ENCODE peak calls at places on chromosomes 11 and 22, in four cellular contexts. Y is foreskin fibroblast, N is coronary artery, L is AG04450. O is an unnamed sample.
A peak's percentile ranks its signal among the peaks of the same experiment; 100 is the strongest.

GRCh38 chr11:12272821-12273617 is 104.4 kb upstream of the PARVA start:
- DNase-seq in Y (peak; percentile 19), N (peak; percentile 73), L (no peak), O (peak; percentile 36)

GRCh38 chr11:114190630-114191029 is 105.6 kb upstream of the NNMT start:
- DNase-seq in Y (no peak), N (no peak), L (no peak), O (no peak)

GRCh38 chr11:119055901-119056300 is 1.1 kb downstream of the HYOU1 start:
- DNase-seq in Y (no peak), N (no peak), L (no peak), O (no peak)

GRCh38 chr22:25840883-25841282 is 98.9 kb downstream of the MYO18B start:
- DNase-seq in Y (no peak), N (peak; percentile 35), L (no peak), O (no peak)

GRCh38 chr11:72421351-72421750 is 13.0 kb downstream of the CLPB start:
- DNase-seq in Y (no peak), N (peak; percentile 35), L (no peak), O (no peak)

GRCh38 chr11:28566643-28567042 is 458.5 kb downstream of the METTL15 start:
- DNase-seq in Y (peak; percentile 94), N (peak; percentile 90), L (peak; percentile 92), O (peak; percentile 92)

GRCh38 chr11:115724709-115725108 is 220.5 kb upstream of the CADM1 start:
- DNase-seq in Y (no peak), N (no peak), L (peak; percentile 65), O (peak; percentile 37)

GRCh38 chr11:15976433-15977045 is 379.8 kb downstream of the SOX6 start:
- DNase-seq in Y (no peak), N (no peak), L (peak; percentile 32), O (no peak)

GRCh38 chr11:127330044-127330443 is 329.5 kb upstream of the KIRREL3 start:
- DNase-seq in Y (no peak), N (no peak), L (no peak), O (no peak)

GRCh38 chr22:21025266-21025665 is 7.1 kb downstream of the SLC7A4 start:
- DNase-seq in Y (no peak), N (peak; percentile 52), L (no peak), O (no peak)

GRCh38 chr11:1126491-1126926 is 31.2 kb upstream of the MUC5AC start:
- DNase-seq in Y (no peak), N (peak; percentile 65), L (no peak), O (no peak)

GRCh38 chr22:28245579-28246224 is 326.6 kb upstream of the PITPNB start:
- DNase-seq in Y (no peak), N (no peak), L (no peak), O (no peak)

GRCh38 chr11:57222239-57222638 is 14.8 kb downstream of the APLNR start:
- DNase-seq in Y (no peak), N (no peak), L (no peak), O (no peak)

GRCh38 chr11:114082767-114083181 is 23.3 kb downstream of the ZBTB16 start:
- DNase-seq in Y (no peak), N (no peak), L (no peak), O (no peak)

GRCh38 chr22:31093956-31094622 is 13.0 kb downstream of the SMTN start:
- DNase-seq in Y (no peak), N (peak; percentile 69), L (no peak), O (no peak)

GRCh38 chr11:69630009-69630870 is 10.7 kb upstream of the CCND1 start:
- DNase-seq in Y (no peak), N (no peak), L (no peak), O (no peak)

GRCh38 chr22:35477911-35478582 is 62.6 kb upstream of the RASD2 start:
- DNase-seq in Y (peak; percentile 31), N (no peak), L (peak; percentile 61), O (peak; percentile 24)

GRCh38 chr22:39253427-39254070 is 8.8 kb upstream of the PDGFB start:
- DNase-seq in Y (peak; percentile 70), N (no peak), L (peak; percentile 54), O (peak; percentile 10)
- H3K4me3 ChIP-seq in Y (no peak overlapping the region), N (peak overlapping the region; percentile 46), L (no peak overlapping the region), O (no peak overlapping the region)

DNA sequence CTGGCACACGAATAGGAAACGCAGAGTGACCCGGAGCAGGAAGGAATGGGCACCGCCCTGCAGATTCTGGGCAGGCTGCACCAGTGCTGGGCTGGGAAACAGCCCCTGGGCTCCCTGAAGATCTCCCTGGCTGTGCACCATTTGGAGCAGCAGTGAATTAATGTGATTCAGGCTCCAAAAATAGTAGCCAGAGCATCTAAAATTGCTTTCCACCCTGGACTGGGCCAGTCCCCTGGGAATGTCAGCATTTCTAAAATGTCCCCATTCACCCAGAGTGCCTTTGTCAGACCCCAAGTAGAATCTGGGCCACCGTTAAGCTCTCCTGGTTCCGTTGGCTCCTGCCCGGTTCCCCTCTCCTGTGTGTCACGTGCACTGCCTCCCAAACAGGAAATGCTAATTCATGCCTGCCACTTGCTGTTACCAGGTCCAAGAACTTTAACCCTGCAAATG is 18.5 kb downstream of the IRAG1 start:
- DNase-seq in Y (no peak), N (peak; percentile 90), L (no peak), O (no peak)
- H3K4me3 ChIP-seq in Y (no peak overlapping the region), N (peak overlapping the region; percentile 59), L (no peak overlapping the region), O (no peak overlapping the region)

GRCh38 chr11:65782816-65783228 is 2.0 kb upstream of the AP5B1 start:
- DNase-seq in Y (no peak), N (peak; percentile 71), L (no peak), O (no peak)

GRCh38 chr11:65780770-65781151 is at the start of gene AP5B1:
- DNase-seq in Y (peak; percentile 49), N (peak; percentile 74), L (no peak), O (no peak)

GRCh38 chr11:65781962-65782815 is 1.4 kb upstream of the AP5B1 start:
- DNase-seq in Y (no peak), N (peak; percentile 73), L (no peak), O (no peak)

GRCh38 chr11:65779919-65780769 is 632 bp downstream of the AP5B1 start:
- DNase-seq in Y (peak; percentile 78), N (peak; percentile 85), L (peak; percentile 11), O (no peak)

DNA sequence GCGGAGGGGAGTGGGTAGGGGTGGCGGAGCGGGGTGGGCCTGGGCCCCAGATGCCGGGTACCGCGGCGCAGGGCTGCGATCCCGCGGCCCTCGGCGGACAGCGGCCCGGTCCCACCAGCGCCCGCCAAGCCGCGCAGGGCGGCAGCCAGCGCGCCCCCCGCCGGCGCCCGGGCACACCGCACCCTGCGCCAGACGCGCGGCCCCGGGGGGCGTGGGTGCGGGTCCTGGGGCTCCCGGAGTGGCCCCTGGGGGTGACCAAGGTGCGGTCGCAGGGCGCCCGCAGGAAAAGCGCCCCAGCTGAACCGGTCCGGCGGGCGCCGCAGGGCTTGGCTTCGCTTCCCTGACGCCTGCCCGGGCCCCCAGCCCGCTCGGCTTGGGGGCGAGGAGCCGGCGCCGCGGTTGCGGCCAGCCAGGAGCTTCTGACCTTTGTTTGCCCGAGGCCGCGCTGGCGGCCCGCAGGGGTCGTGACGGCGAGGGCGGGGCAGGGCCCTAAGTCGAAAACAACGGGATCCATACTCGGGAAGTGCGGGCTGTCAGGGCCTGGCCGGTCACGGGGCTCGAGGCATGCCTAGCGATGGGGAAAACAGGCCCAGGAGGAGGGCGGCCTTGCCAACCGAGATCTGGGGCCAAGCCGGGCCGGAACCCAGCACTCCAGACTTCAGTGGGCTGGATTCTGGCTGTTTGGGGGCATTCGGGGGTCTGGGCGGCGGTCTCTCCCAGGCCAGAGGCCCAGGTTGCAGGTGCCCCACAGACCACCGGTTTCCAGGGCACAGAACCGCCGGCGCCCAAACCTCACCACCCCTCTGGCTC is 581 bp upstream of the AP5B1 start:
- DNase-seq in Y (no peak), N (peak; percentile 74), L (no peak), O (no peak)
- H3K4me3 ChIP-seq in Y (peak overlapping the region; percentile 48), N (peak overlapping the region; percentile 92), L (peak overlapping the region; percentile 57), O (peak overlapping the region; percentile 80)

GRCh38 chr11:124801636-124802312 is 1.6 kb upstream of the MSANTD2 start:
- DNase-seq in Y (no peak), N (no peak), L (no peak), O (no peak)
- H3K4me3 ChIP-seq in Y (peak overlapping the region; percentile 61), N (no peak overlapping the region), L (no peak overlapping the region), O (no peak overlapping the region)

DNA sequence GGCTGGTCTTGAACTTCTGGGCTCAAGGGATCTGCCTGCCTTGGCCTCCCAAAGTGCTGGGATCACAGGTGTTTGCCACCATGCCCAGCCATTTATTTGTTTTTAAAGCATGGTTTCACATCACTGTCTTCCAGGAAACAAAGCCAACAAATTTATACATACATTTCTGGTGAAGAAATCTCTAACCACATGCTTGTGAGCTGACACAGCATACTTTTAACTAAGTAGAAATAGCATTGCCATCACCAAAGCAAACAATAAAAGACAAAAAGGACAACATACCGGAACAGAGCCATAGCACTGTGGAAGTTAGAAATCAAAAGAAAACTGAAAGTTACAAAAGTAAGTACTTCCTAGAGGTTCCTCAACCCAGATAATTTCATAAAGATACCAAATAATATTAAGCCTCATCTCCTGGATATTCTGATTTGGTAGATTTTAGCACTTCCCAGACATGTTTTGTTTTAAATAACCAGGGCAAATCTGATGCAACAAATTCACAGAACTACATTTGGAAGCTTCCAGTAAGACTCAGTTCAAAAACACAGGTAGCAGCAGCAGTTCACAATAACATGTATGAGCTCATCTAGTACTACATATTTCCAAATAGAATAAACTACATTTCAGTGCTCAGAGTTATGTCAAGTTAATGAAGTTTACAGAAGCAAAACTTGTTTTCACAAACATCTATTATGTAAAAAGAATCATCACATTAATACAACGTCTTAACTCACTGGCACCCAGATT is 70.6 kb downstream of the RRAS2 start:
- DNase-seq in Y (peak; percentile 57), N (no peak), L (peak; percentile 74), O (peak; percentile 61)
- H3K4me3 ChIP-seq in Y (peak overlapping the region; percentile 10), N (no peak overlapping the region), L (no peak overlapping the region), O (peak overlapping the region; percentile 19)

DNA sequence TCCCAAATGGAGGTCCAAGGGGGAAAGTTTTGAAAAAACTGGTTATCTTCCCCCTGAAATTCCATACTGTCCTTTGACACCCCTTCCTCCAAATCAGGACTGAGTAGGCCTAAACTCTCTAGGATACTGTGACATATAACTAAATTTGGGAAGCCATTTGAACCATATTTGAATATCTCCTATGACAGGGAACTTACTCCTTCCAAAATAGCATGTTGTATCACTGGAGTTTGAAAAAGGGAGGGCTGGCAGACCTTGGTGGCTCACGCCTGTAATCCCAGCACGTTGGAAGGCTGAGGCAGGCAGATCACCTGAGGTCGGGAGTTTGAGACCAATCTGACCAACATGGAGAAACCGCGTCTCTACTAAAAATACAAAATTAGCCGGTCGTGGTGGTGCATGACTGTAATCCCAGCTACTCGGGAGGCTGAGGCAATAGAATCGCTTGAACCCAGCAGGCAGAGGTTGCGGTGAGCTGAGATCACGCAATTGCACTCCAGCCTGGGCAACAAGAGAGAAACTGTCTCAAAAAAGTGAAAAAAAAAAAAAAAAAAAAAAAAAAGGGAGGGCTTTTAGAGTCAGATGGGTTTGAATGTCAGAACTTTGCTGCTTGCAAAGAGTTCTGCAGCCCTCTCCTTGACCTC is 42.4 kb downstream of the PIK3C2A start:
- DNase-seq in Y (no peak), N (no peak), L (no peak), O (no peak)
- H3K4me3 ChIP-seq in Y (no peak overlapping the region), N (no peak overlapping the region), L (no peak overlapping the region), O (no peak overlapping the region)

GRCh38 chr11:17734986-17735822 is 623 bp downstream of the KCNC1 start:
- DNase-seq in Y (peak; percentile 69), N (no peak), L (peak; percentile 27), O (no peak)
- H3K4me3 ChIP-seq in Y (no peak overlapping the region), N (peak overlapping the region; percentile 69), L (peak overlapping the region; percentile 37), O (peak overlapping the region; percentile 38)

DNA sequence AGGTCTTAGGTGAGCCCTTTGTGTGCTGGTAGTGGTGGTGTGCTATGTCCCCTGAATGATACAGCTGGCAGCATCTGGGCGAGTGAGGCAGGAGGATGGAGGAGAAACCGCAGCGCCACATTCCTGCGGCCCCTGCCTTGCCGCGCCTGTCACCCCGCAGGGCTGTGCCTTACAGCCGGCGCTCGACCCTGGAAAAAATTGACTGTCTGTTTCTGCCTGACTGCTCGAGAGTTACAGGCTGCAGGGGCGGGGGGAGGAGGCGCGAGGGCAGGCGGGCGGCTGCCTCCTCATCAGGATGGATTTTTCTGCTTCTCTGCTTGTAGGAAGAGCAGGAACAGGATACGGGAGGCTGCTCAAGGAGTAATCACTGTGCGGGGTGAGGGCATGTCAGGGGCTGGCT is 443.4 kb downstream of the MIAT start:
- DNase-seq in Y (no peak), N (no peak), L (no peak), O (no peak)
- H3K4me3 ChIP-seq in Y (no peak overlapping the region), N (peak overlapping the region; percentile 49), L (peak overlapping the region; percentile 25), O (peak overlapping the region; percentile 40)